ENCODE peak calls at places on chromosomes 5 and 9, in seven cellular contexts. D is ovary, W is brain microvascular endothelial cell, L is GM12865, V is AG04450, J is neural progenitor cell, P is SK-N-SH. Y is an unnamed sample.

GRCh38 chr5:73291873-73292272 is 118.9 kb downstream of the TMEM174 start:
- DNase-seq in L (no peak), V (no peak), P (no peak), W (no peak), J (no peak), D (no peak), Y (no peak)

GRCh38 chr9:129812385-129812784 is 9.4 kb downstream of the TOR1B start:
- DNase-seq in J (no peak), L (no peak), V (no peak), P (no peak), D (no peak), W (no peak), Y (no peak)

GRCh38 chr5:74206571-74207550 is 433.7 kb downstream of the ENC1 start:
- DNase-seq in J (peak), P (peak), D (peak), W (peak), L (no peak), V (no peak), Y (peak)

GRCh38 chr5:124148574-124148973 is 597.9 kb downstream of the ZNF608 start:
- DNase-seq in W (no peak), P (no peak), L (peak), V (no peak), J (no peak), D (no peak), Y (no peak)

GRCh38 chr9:112849363-112849922 is 41.2 kb downstream of the SLC46A2 start:
- DNase-seq in P (no peak), J (no peak), W (no peak), D (no peak), V (no peak), L (no peak), Y (no peak)

GRCh38 chr5:71748360-71748759 is 29.3 kb downstream of the CARTPT start:
- DNase-seq in W (no peak), V (no peak), L (no peak), J (no peak), D (peak), P (peak), Y (no peak)

GRCh38 chr9:72526901-72527800 is 5.7 kb downstream of the TMC1 start:
- DNase-seq in L (peak), J (peak), V (peak), D (peak), P (peak), W (peak), Y (peak)

GRCh38 chr5:138351056-138351455 is 1.4 kb upstream of the KDM3B start:
- DNase-seq in V (peak), W (peak), J (no peak), P (no peak), D (no peak), L (no peak), Y (peak)

GRCh38 chr9:70504814-70505213 is 90.4 kb upstream of the KLF9 start:
- DNase-seq in W (no peak), L (no peak), J (no peak), V (no peak), P (no peak), D (no peak), Y (peak)

GRCh38 chr5:141725909-141726308 is 43.9 kb upstream of the ARAP3 start:
- DNase-seq in L (no peak), J (no peak), V (no peak), D (no peak), P (no peak), W (no peak), Y (no peak)

GRCh38 chr9:38443181-38443580 is 18.9 kb upstream of the IGFBPL1 start:
- DNase-seq in D (no peak), W (peak), L (no peak), J (no peak), V (no peak), P (no peak), Y (peak)

GRCh38 chr5:57492632-57493031 is 10.0 kb upstream of the ACTBL2 start:
- DNase-seq in J (no peak), W (no peak), V (no peak), D (no peak), L (no peak), P (no peak), Y (no peak)

GRCh38 chr5:74261906-74262305 is 378.6 kb downstream of the ENC1 start:
- DNase-seq in D (no peak), W (no peak), L (no peak), P (no peak), V (no peak), J (no peak), Y (no peak)

GRCh38 chr5:115738807-115739206 is 77.7 kb downstream of the CDO1 start:
- DNase-seq in V (no peak), D (no peak), P (no peak), W (no peak), J (no peak), L (no peak), Y (no peak)

GRCh38 chr5:160118349-160119141 is 705 bp downstream of the PWWP2A start:
- DNase-seq in L (peak), W (no peak), J (no peak), P (peak), V (no peak), D (peak), Y (peak)

GRCh38 chr9:127319366-127320121 is 55.0 kb downstream of the GARNL3 start:
- DNase-seq in L (peak), D (no peak), J (no peak), P (no peak), V (no peak), W (no peak), Y (no peak)

GRCh38 chr9:22103650-22104575 is 94.8 kb upstream of the CDKN2B start:
- DNase-seq in W (peak), L (no peak), V (no peak), J (no peak), D (no peak), P (no peak), Y (peak)

GRCh38 chr9:89993678-89994630 is 389.1 kb downstream of the GADD45G start:
- DNase-seq in P (no peak), D (no peak), V (no peak), J (no peak), W (peak), L (no peak), Y (no peak)

DNA sequence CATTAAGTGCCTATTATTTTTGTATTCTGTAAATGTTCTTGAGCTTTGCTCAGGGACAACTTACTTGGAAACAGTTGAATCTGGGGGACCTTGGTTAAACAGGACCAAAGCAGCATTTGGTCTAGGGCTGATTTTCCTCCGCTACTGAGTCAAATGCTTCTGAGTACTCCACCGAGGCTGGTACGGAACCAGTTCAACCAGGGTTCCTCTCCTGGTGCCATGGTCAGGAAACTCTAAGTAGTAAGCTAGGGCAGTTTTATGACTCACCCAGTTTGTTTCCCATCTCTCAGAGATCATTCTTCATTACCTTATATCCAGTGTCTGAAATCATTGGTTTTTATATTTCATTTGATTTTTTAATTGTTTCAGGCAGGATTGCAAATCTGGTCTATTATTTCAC is 111.9 kb upstream of the TNFAIP8 start:
- DNase-seq in D (no peak), W (no peak), P (no peak), V (no peak), L (no peak), J (no peak), Y (no peak)
- TF ChIP-seq CTCF in D (no peak), W (no peak), P (no peak), V (no peak), L (no peak), J (no peak), Y (no peak)

GRCh38 chr5:126416266-126416925 is 6.8 kb upstream of the GRAMD2B start:
- DNase-seq in L (no peak), J (no peak), D (no peak), W (no peak), V (no peak), P (no peak), Y (no peak)
- H3K4me3 ChIP-seq in L (no peak), J (no peak), D (no peak), W (no peak), V (no peak), P (no peak), Y (no peak)

DNA sequence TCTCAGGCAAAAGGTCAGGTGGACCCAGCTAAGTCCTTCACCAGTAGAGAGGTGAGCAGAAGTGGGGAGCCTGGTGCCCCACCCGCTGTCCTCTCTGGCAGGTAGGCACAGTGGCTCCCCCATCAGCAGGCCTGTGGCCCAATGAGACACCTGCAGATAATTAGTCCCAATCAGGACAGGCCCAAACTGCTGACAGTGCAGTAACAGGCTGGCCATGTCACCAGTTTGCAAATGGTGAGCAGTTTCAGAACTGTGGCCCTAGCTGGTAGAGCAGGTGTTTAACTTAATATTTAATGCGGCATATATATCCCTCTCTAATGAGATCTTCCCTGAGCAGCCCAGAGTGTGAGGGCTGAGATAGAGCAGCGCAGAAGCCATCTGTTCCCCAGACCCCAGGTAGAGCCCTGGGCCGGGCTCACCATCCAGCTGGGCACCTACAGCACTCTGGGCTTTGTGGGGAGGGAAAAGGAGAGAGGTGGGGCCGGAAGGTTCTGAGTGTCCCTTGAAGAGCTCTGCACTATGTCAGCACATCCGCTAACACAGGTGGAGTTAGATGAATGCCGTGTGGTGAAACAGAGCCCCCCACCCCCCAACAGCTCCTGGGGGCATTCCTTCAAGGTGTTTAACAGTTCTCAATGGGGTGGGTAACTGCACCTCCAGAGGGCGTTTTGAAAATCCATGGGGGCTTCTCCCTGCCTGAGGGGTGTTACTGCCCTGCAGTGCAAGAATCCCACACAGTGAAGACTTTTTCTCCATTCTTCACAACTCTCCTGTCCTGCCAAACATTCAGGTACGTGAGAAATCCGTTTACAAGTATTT is 120.5 kb downstream of the PAX5 start:
- DNase-seq in W (no peak), J (no peak), D (no peak), P (no peak), V (no peak), L (no peak), Y (no peak)
- TF ChIP-seq CTCF in W (peak), J (peak), D (no peak), P (peak), V (no peak), L (peak), Y (peak)

GRCh38 chr9:85292261-85292660 is 449.5 kb downstream of the AGTPBP1 start:
- DNase-seq in J (no peak), D (no peak), L (no peak), P (no peak), W (no peak), V (no peak), Y (no peak)

GRCh38 chr9:85289142-85289541 is 452.6 kb downstream of the AGTPBP1 start:
- DNase-seq in W (no peak), D (no peak), P (no peak), V (no peak), L (no peak), J (no peak), Y (no peak)

GRCh38 chr9:85290019-85290418 is 451.7 kb downstream of the AGTPBP1 start:
- DNase-seq in W (no peak), L (no peak), J (no peak), V (no peak), D (no peak), P (no peak), Y (no peak)
- H3K4me3 ChIP-seq in W (no peak), L (no peak), J (no peak), V (no peak), D (no peak), P (no peak), Y (no peak)